ENCODE peak calls at places on chromosomes 1 and 21, in eight cellular contexts. J is cardiac fibroblast, N is cardiac muscle cell, C is right atrium auricular region, L is A549, O is endodermal cell, S is heart left ventricle, T is dorsolateral prefrontal cortex. W is an unnamed sample.

GRCh38 chr1:185402930-185403329 is 85.9 kb upstream of the IVNS1ABP start:
- DNase-seq in O (no peak), L (no peak), C (no peak), J (no peak), T (no peak), N (no peak), S (no peak), W (no peak)

GRCh38 chr1:227888404-227889046 is 59.2 kb downstream of the WNT9A start:
- DNase-seq in O (no peak), L (no peak), J (no peak), T (peak), S (no peak), N (no peak), C (peak), W (no peak)

GRCh38 chr1:175679931-175680652 is 63.3 kb downstream of the TNR start:
- DNase-seq in L (no peak), O (no peak), T (peak), N (no peak), J (no peak), C (no peak), S (no peak), W (no peak)

GRCh38 chr1:95067069-95067468 is 5.7 kb downstream of the ALG14 start:
- DNase-seq in T (no peak), C (no peak), N (no peak), J (no peak), L (no peak), O (no peak), S (no peak), W (no peak)

GRCh38 chr1:33161061-33161681 is 20.7 kb downstream of the TRIM62 start:
- DNase-seq in S (peak), C (no peak), O (no peak), N (peak), L (no peak), T (peak), J (no peak), W (peak)

GRCh38 chr1:226207048-226207447 is 16.4 kb upstream of the MIXL1 start:
- DNase-seq in C (no peak), T (no peak), S (no peak), J (no peak), N (no peak), L (no peak), O (no peak), W (no peak)

GRCh38 chr1:204503122-204503912 is 8.7 kb upstream of the PIK3C2B start:
- DNase-seq in L (peak), J (peak), N (peak), S (no peak), O (no peak), T (no peak), C (no peak), W (peak)

GRCh38 chr1:24507423-24507804 is 4.8 kb downstream of the RCAN3 start:
- DNase-seq in T (no peak), J (no peak), S (no peak), C (no peak), N (no peak), O (no peak), L (no peak), W (no peak)

GRCh38 chr1:43962324-43962723 is 7.5 kb upstream of the DPH2 start:
- DNase-seq in L (no peak), S (no peak), T (no peak), J (no peak), N (no peak), O (no peak), C (no peak), W (no peak)

GRCh38 chr1:116256875-116257823 is 115.9 kb upstream of the ATP1A1 start:
- DNase-seq in C (no peak), N (no peak), L (no peak), J (no peak), S (no peak), O (no peak), T (no peak), W (no peak)

GRCh38 chr1:30377230-30378022 is 346.0 kb downstream of the MATN1 start:
- DNase-seq in J (no peak), N (no peak), O (peak), T (no peak), L (no peak), C (no peak), S (no peak), W (no peak)

GRCh38 chr1:28510350-28511223 is 4.7 kb downstream of the RCC1 start:
- DNase-seq in T (no peak), J (peak), O (peak), L (no peak), C (no peak), N (peak), S (no peak), W (no peak)

GRCh38 chr1:86774305-86775304 is 70.2 kb downstream of the SH3GLB1 start:
- DNase-seq in C (peak), J (peak), O (peak), T (no peak), N (peak), S (peak), L (peak), W (no peak)

GRCh38 chr1:220325306-220325995 is 53.2 kb upstream of the RAB3GAP2 start:
- DNase-seq in J (no peak), L (no peak), S (no peak), O (no peak), N (no peak), T (no peak), C (no peak), W (no peak)

GRCh38 chr21:43876605-43877004 is 11.6 kb downstream of the AGPAT3 start:
- DNase-seq in N (no peak), S (no peak), T (no peak), O (no peak), J (no peak), C (no peak), L (no peak), W (no peak)

GRCh38 chr1:10724052-10724494 is 72.4 kb downstream of the CASZ1 start:
- DNase-seq in J (peak), C (peak), L (peak), N (peak), S (peak), O (no peak), T (no peak), W (peak)

GRCh38 chr1:13892671-13893325 is 192.8 kb downstream of the PRDM2 start:
- DNase-seq in N (peak), O (peak), J (no peak), S (no peak), C (no peak), T (no peak), L (no peak), W (no peak)

GRCh38 chr1:119254067-119254720 is 113.7 kb upstream of the WARS2 start:
- DNase-seq in T (no peak), O (no peak), S (no peak), C (no peak), J (peak), N (no peak), L (no peak), W (no peak)

GRCh38 chr1:230537456-230537855 is 104.8 kb upstream of the COG2 start:
- DNase-seq in S (no peak), J (no peak), O (peak), T (no peak), C (no peak), N (no peak), L (no peak), W (no peak)
- TF ChIP-seq CTCF in S (no peak), J (peak), O (peak), T (no peak), C (no peak), N (no peak), L (no peak), W (no peak)

DNA sequence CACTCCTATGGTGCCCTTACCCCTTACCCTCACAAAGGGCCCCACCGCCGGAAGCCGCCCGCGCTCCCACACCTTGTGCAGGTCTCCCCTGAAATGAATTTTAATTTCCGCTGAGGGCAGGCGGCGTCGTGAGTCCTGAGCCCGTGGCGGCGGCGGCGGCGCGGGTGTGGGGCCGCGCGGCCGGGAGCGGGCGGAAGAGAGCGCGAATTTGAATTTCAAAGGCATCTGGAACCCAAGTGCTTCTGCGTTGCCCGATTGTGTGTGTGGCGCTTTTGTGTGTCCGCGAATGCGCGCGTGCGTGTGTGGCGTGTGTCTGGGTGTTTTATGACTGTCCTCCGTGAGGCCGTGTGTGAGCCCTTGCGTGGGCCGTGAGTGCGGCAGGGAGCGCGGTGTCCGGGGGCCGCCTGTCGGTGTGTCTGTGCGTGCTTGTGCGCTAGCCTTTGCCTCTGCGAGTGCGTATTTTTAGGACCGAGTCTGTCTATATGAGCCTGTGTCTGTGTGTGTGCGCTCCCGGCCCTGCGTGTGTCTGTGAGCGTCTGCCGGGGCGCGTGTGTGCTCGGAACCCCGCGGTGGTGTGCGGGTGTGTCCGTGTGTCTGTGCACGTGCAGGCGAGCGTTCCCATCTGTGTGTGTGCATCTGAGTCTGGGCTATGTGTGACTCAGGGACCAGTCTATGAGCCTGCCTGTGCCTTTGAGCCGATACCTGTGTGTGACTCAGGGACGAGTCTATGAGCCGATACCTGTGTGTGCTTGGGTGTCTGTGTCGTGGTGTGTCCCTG is 7.9 kb upstream of the ADGRB2 start:
- DNase-seq in N (peak), C (no peak), T (no peak), L (no peak), S (no peak), J (no peak), O (no peak), W (no peak)
- H3K4me3 ChIP-seq in N (peak), C (no peak), T (peak), L (no peak), S (peak), J (peak), O (peak), W (peak)

GRCh38 chr1:16498573-16499359 is 15.3 kb downstream of the RNU1-1 start:
- DNase-seq in S (peak), O (peak), N (peak), J (peak), C (peak), L (peak), T (peak), W (peak)
- TF ChIP-seq CTCF in S (peak), O (peak), N (no peak), J (no peak), C (peak), L (no peak), T (no peak), W (no peak)

GRCh38 chr1:235867903-235868469 is 1.3 kb upstream of the LYST start:
- DNase-seq in T (no peak), C (no peak), L (no peak), S (no peak), J (no peak), O (no peak), N (no peak), W (no peak)
- H3K4me3 ChIP-seq in T (peak), C (no peak), L (peak), S (peak), J (no peak), O (peak), N (no peak), W (no peak)

GRCh38 chr1:64542118-64542517 is 72.2 kb downstream of the CACHD1 start:
- DNase-seq in C (no peak), N (no peak), T (no peak), L (no peak), S (no peak), J (no peak), O (no peak), W (no peak)

GRCh38 chr1:64545118-64545916 is 75.4 kb downstream of the CACHD1 start:
- DNase-seq in O (no peak), S (no peak), N (no peak), C (no peak), J (no peak), L (no peak), T (no peak), W (no peak)

GRCh38 chr1:64549464-64550239 is 79.7 kb downstream of the CACHD1 start:
- DNase-seq in O (no peak), L (no peak), S (no peak), T (no peak), C (no peak), J (no peak), N (no peak), W (no peak)

GRCh38 chr1:64543831-64544230 is 73.9 kb downstream of the CACHD1 start:
- DNase-seq in N (no peak), O (no peak), T (no peak), J (peak), C (no peak), S (no peak), L (no peak), W (no peak)

DNA sequence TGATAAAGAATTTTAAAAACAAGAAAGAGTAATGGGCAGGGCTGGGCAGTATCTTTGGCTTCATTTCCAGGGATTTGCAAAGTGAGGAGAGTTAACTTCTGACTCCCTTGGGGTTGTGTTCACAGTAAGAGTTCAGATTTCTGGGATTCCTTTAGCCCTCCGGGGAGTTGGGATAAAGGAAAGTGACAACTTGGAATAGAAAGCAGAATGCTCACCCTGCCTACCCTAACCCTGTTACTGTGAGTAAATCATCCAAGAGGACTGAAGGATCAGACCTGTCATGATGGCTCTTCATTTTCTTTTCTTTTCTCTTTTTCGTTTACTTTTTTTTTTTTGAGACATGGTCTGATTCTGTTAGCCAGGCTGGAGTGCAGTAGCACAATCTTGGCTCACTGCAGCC is 76.1 kb downstream of the CACHD1 start:
- DNase-seq in L (no peak), C (no peak), J (peak), T (no peak), N (no peak), O (no peak), S (no peak), W (no peak)
- TF ChIP-seq CTCF in L (no peak), C (no peak), J (no peak), T (no peak), N (no peak), O (no peak), S (no peak), W (no peak)

W was measured in astrocyte of the cerebellum.